ENCODE peak calls at places on chromosomes 11 and 22, in eight cellular contexts. One of them, this sample, is unnamed.

GRCh38 chr22:32602154-32602553 is 127.5 kb downstream of the FBXO7 start:
- DNase-seq in cardiac fibroblast: no peak
- DNase-seq in mucosa of descending colon: no peak
- DNase-seq in Calu3: no peak
- DNase-seq in NCI-H2081: no peak
- DNase-seq in stimulated activated CD8-positive, alpha-beta memory T cell treated with anti-CD3 and anti-CD28 coated beads, Interleukin-15, amount 100 ng/mL, for 4 hours: no peak
- DNase-seq in germinal center: no peak
- DNase-seq in AG09319: no peak
- DNase-seq in this sample: no peak

GRCh38 chr22:24077416-24077815 is 66.3 kb downstream of the CABIN1 start:
- DNase-seq in cardiac fibroblast: no peak
- DNase-seq in mucosa of descending colon: no peak
- DNase-seq in Calu3: no peak
- DNase-seq in NCI-H2081: no peak
- DNase-seq in stimulated activated CD8-positive, alpha-beta memory T cell treated with anti-CD3 and anti-CD28 coated beads, Interleukin-15, amount 100 ng/mL, for 4 hours: no peak
- DNase-seq in germinal center: no peak
- DNase-seq in AG09319: no peak
- DNase-seq in this sample: no peak

GRCh38 chr22:46797355-46797754 is 34.9 kb downstream of the TBC1D22A start:
- DNase-seq in cardiac fibroblast: peak
- DNase-seq in mucosa of descending colon: no peak
- DNase-seq in Calu3: peak
- DNase-seq in NCI-H2081: no peak
- DNase-seq in stimulated activated CD8-positive, alpha-beta memory T cell treated with anti-CD3 and anti-CD28 coated beads, Interleukin-15, amount 100 ng/mL, for 4 hours: no peak
- DNase-seq in germinal center: no peak
- DNase-seq in AG09319: no peak
- DNase-seq in this sample: peak

GRCh38 chr11:123559418-123559817 is 95.0 kb downstream of the SCN3B start:
- DNase-seq in cardiac fibroblast: peak
- DNase-seq in mucosa of descending colon: no peak
- DNase-seq in Calu3: no peak
- DNase-seq in NCI-H2081: no peak
- DNase-seq in stimulated activated CD8-positive, alpha-beta memory T cell treated with anti-CD3 and anti-CD28 coated beads, Interleukin-15, amount 100 ng/mL, for 4 hours: no peak
- DNase-seq in germinal center: peak
- DNase-seq in AG09319: no peak
- DNase-seq in this sample: peak

GRCh38 chr11:132125855-132126841 is 755.7 kb downstream of the NTM start:
- DNase-seq in cardiac fibroblast: peak
- DNase-seq in mucosa of descending colon: no peak
- DNase-seq in Calu3: no peak
- DNase-seq in NCI-H2081: peak
- DNase-seq in stimulated activated CD8-positive, alpha-beta memory T cell treated with anti-CD3 and anti-CD28 coated beads, Interleukin-15, amount 100 ng/mL, for 4 hours: no peak
- DNase-seq in germinal center: peak
- DNase-seq in AG09319: no peak
- DNase-seq in this sample: peak

GRCh38 chr11:45290586-45290985 is 4.4 kb upstream of the SYT13 start:
- DNase-seq in cardiac fibroblast: no peak
- DNase-seq in mucosa of descending colon: no peak
- DNase-seq in Calu3: no peak
- DNase-seq in NCI-H2081: no peak
- DNase-seq in stimulated activated CD8-positive, alpha-beta memory T cell treated with anti-CD3 and anti-CD28 coated beads, Interleukin-15, amount 100 ng/mL, for 4 hours: no peak
- DNase-seq in germinal center: no peak
- DNase-seq in AG09319: no peak
- DNase-seq in this sample: no peak

GRCh38 chr11:98561877-98562395 is 458.8 kb upstream of the CNTN5 start:
- DNase-seq in cardiac fibroblast: no peak
- DNase-seq in mucosa of descending colon: no peak
- DNase-seq in Calu3: no peak
- DNase-seq in NCI-H2081: no peak
- DNase-seq in stimulated activated CD8-positive, alpha-beta memory T cell treated with anti-CD3 and anti-CD28 coated beads, Interleukin-15, amount 100 ng/mL, for 4 hours: no peak
- DNase-seq in germinal center: no peak
- DNase-seq in AG09319: no peak
- DNase-seq in this sample: no peak

GRCh38 chr11:57641426-57641825 is 8.3 kb downstream of the YPEL4 start:
- DNase-seq in cardiac fibroblast: peak
- DNase-seq in mucosa of descending colon: no peak
- DNase-seq in Calu3: peak
- DNase-seq in NCI-H2081: peak
- DNase-seq in stimulated activated CD8-positive, alpha-beta memory T cell treated with anti-CD3 and anti-CD28 coated beads, Interleukin-15, amount 100 ng/mL, for 4 hours: no peak
- DNase-seq in germinal center: no peak
- DNase-seq in AG09319: peak
- DNase-seq in this sample: peak

GRCh38 chr22:41534219-41534618 is 10.1 kb downstream of the POLR3H start:
- DNase-seq in cardiac fibroblast: no peak
- DNase-seq in mucosa of descending colon: no peak
- DNase-seq in Calu3: no peak
- DNase-seq in NCI-H2081: no peak
- DNase-seq in stimulated activated CD8-positive, alpha-beta memory T cell treated with anti-CD3 and anti-CD28 coated beads, Interleukin-15, amount 100 ng/mL, for 4 hours: no peak
- DNase-seq in germinal center: no peak
- DNase-seq in AG09319: no peak
- DNase-seq in this sample: no peak

GRCh38 chr11:438101-438844 is 3.5 kb downstream of the ANO9 start:
- DNase-seq in cardiac fibroblast: no peak
- DNase-seq in mucosa of descending colon: peak
- DNase-seq in Calu3: no peak
- DNase-seq in NCI-H2081: no peak
- DNase-seq in stimulated activated CD8-positive, alpha-beta memory T cell treated with anti-CD3 and anti-CD28 coated beads, Interleukin-15, amount 100 ng/mL, for 4 hours: no peak
- DNase-seq in germinal center: no peak
- DNase-seq in AG09319: no peak
- DNase-seq in this sample: no peak

GRCh38 chr11:96235725-96236124 is 107.3 kb downstream of the MAML2 start:
- DNase-seq in cardiac fibroblast: no peak
- DNase-seq in mucosa of descending colon: no peak
- DNase-seq in Calu3: no peak
- DNase-seq in NCI-H2081: no peak
- DNase-seq in stimulated activated CD8-positive, alpha-beta memory T cell treated with anti-CD3 and anti-CD28 coated beads, Interleukin-15, amount 100 ng/mL, for 4 hours: no peak
- DNase-seq in germinal center: no peak
- DNase-seq in AG09319: no peak
- DNase-seq in this sample: no peak

GRCh38 chr11:34825670-34826383 is 90.4 kb downstream of the APIP start:
- DNase-seq in cardiac fibroblast: no peak
- DNase-seq in mucosa of descending colon: peak
- DNase-seq in Calu3: peak
- DNase-seq in NCI-H2081: no peak
- DNase-seq in stimulated activated CD8-positive, alpha-beta memory T cell treated with anti-CD3 and anti-CD28 coated beads, Interleukin-15, amount 100 ng/mL, for 4 hours: no peak
- DNase-seq in germinal center: no peak
- DNase-seq in AG09319: no peak
- DNase-seq in this sample: no peak

GRCh38 chr22:35921777-35922176 is 106.8 kb downstream of the RBFOX2 start:
- DNase-seq in cardiac fibroblast: peak
- DNase-seq in mucosa of descending colon: no peak
- DNase-seq in Calu3: peak
- DNase-seq in NCI-H2081: peak
- DNase-seq in stimulated activated CD8-positive, alpha-beta memory T cell treated with anti-CD3 and anti-CD28 coated beads, Interleukin-15, amount 100 ng/mL, for 4 hours: no peak
- DNase-seq in germinal center: peak
- DNase-seq in AG09319: peak
- DNase-seq in this sample: peak

GRCh38 chr11:131696584-131697120 is 326.2 kb downstream of the NTM start:
- DNase-seq in cardiac fibroblast: no peak
- DNase-seq in mucosa of descending colon: no peak
- DNase-seq in Calu3: no peak
- DNase-seq in NCI-H2081: peak
- DNase-seq in stimulated activated CD8-positive, alpha-beta memory T cell treated with anti-CD3 and anti-CD28 coated beads, Interleukin-15, amount 100 ng/mL, for 4 hours: no peak
- DNase-seq in germinal center: no peak
- DNase-seq in AG09319: no peak
- DNase-seq in this sample: peak